ENCODE peak calls at places on chromosomes 4 and X, in six cellular contexts. O, D, V, Q, K and Z are unnamed samples.

GRCh38 chr4:108830509-108831244 is 67.8 kb upstream of the ETNPPL start:
- DNase-seq in O (no peak), V (peak), Q (peak), D (peak), K (peak), Z (peak)

GRCh38 chrX:106707771-106708454 is 18.6 kb upstream of the RNF128 start:
- DNase-seq in D (no peak), K (peak), O (no peak), Q (no peak), V (no peak), Z (no peak)

GRCh38 chrX:50375481-50376267 is 95.0 kb downstream of the DGKK start:
- DNase-seq in D (no peak), Q (no peak), V (peak), K (no peak), O (no peak), Z (no peak)

GRCh38 chrX:125404667-125405160 is 85.0 kb downstream of the TEX13C start:
- DNase-seq in K (no peak), O (no peak), D (peak), Q (no peak), V (no peak), Z (no peak)

GRCh38 chrX:103883533-103883932 is 51.5 kb upstream of the RAB9B start:
- DNase-seq in Q (no peak), D (no peak), K (no peak), O (no peak), V (no peak), Z (no peak)

GRCh38 chr4:153137168-153137567 is 67.1 kb upstream of the TRIM2 start:
- DNase-seq in Q (no peak), O (peak), K (peak), D (peak), V (no peak), Z (no peak)

GRCh38 chr4:148095346-148095923 is 346.8 kb downstream of the NR3C2 start:
- DNase-seq in O (no peak), D (no peak), Q (no peak), V (no peak), K (no peak), Z (no peak)

GRCh38 chrX:114127005-114127404 is 456.9 kb upstream of the HTR2C start:
- DNase-seq in D (no peak), V (no peak), Q (no peak), K (no peak), O (no peak), Z (no peak)

GRCh38 chr4:1574601-1575417 is 109.3 kb downstream of the FAM53A start:
- DNase-seq in Q (no peak), V (peak), O (no peak), D (no peak), K (no peak), Z (peak)

GRCh38 chr4:2598661-2599654 is 62.5 kb downstream of the FAM193A start:
- DNase-seq in Q (no peak), V (peak), K (peak), D (peak), O (no peak), Z (no peak)
- TF ChIP-seq CTCF in Q (no peak), V (peak), K (no peak), D (peak), O (no peak), Z (no peak)

GRCh38 chr4:83276299-83277040 is 8.1 kb downstream of the COQ2 start:
- DNase-seq in D (no peak), K (no peak), Q (no peak), O (no peak), V (no peak), Z (no peak)

GRCh38 chr4:83282049-83282535 is 2.5 kb downstream of the COQ2 start:
- DNase-seq in V (peak), O (no peak), Q (peak), D (peak), K (peak), Z (no peak)

GRCh38 chr4:83285022-83285387 is 407 bp upstream of the COQ2 start:
- DNase-seq in V (no peak), K (peak), Q (no peak), O (no peak), D (peak), Z (no peak)

GRCh38 chr4:83284161-83285021 is at the start of gene COQ2:
- DNase-seq in V (peak), Q (peak), O (peak), D (peak), K (peak), Z (peak)

DNA sequence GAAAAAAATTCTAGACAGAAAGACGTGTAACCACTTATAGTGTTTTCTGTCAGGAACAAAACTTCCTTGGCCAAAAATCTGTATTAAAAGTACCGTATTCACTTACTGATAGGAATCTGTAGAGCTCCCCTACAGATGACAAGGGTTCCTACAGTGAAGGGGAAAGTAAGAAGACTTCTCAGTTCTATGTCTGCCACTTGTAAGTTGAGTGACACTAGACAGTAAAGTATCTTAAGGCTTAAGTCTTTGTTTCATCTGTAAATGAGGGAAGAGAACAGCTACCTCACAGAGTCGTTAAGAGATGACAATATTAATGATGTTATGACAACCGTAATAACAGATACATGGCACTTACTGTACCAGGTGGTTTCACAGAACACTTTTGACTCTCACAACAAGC is 3.3 kb downstream of the COQ2 start:
- DNase-seq in K (no peak), V (no peak), Q (no peak), D (no peak), O (no peak), Z (no peak)
- H3K4me3 ChIP-seq in K (no peak), V (no peak), Q (no peak), D (no peak), O (no peak), Z (no peak)

DNA sequence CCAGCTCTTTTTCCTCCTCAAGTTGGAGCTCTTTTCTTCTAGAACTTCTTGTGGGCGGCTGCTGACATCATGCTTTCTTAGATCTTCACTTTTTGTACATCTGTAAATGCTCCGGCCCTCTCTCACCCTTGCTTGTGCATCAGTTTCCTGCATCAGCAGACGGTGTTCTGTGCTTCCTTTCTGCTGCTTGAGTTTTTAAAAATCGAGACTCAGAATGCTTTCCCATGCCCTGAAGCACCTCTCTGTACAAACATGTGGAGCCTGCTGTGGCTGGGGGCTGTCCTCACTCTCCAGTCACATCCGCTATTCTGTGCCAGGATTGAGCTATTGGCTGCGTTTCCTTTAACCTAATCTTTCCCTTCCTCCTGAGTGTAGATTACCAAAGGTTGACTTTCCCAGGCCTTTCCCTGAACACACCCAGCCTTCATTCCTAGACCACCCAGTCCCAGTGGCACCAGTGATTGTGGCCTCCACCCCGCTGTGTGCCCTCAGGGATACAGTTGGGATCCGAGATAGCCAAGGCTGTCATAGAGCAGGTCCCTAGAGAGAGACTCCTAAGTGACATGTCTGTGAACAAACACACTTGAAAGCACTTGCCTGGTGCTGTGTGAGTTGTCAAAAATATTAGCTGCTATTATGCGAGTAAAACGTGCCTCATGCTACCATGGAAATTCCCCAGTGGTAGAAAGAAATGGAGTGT is 41.9 kb downstream of the TNIP2 start:
- DNase-seq in K (peak), O (no peak), D (no peak), V (no peak), Q (no peak), Z (no peak)
- H3K27ac ChIP-seq in K (peak), O (no peak), D (no peak), V (no peak), Q (peak), Z (peak)

GRCh38 chr4:20249333-20249732 is 2.4 kb upstream of the SLIT2 start:
- DNase-seq in D (no peak), O (no peak), V (no peak), Q (no peak), K (peak), Z (no peak)
- TF ChIP-seq CTCF in D (no peak), O (no peak), V (peak), Q (no peak), K (peak), Z (peak)

GRCh38 chrX:470686-471085 is 84.0 kb upstream of the PPP2R3B start:
- DNase-seq in O (no peak), V (no peak), D (no peak), Q (no peak), K (no peak), Z (no peak)
- H3K4me3 ChIP-seq in O (no peak), V (no peak), D (no peak), Q (no peak), K (no peak), Z (no peak)